ENCODE peak calls at places on chromosomes 5 and 9, in four cellular contexts. D is GM12878, R is H1, X is K562. N is an unnamed sample.

GRCh38 chr5:61734966-61735365 is 402.9 kb downstream of the ZSWIM6 start:
- DNase-seq in D (no peak), R (no peak), X (no peak), N (no peak)

GRCh38 chr5:175609504-175609903 is 48.4 kb upstream of the HRH2 start:
- DNase-seq in D (no peak), R (no peak), X (no peak), N (no peak)

GRCh38 chr9:111561165-111561719 is 36.3 kb downstream of the ZNF483 start:
- DNase-seq in D (no peak), R (no peak), X (no peak), N (no peak)

GRCh38 chr5:125575561-125576504 is 829.4 kb upstream of the ZNF608 start:
- DNase-seq in D (no peak), R (peak), X (no peak), N (no peak)

GRCh38 chr5:155529366-155529765 is 515.8 kb downstream of the KIF4B start:
- DNase-seq in D (no peak), R (no peak), X (no peak), N (no peak)

GRCh38 chr9:13001989-13002580 is 227.3 kb downstream of the LURAP1L start:
- DNase-seq in D (no peak), R (no peak), X (no peak), N (no peak)

GRCh38 chr5:14168793-14169262 is 25.7 kb downstream of the TRIO start:
- DNase-seq in D (no peak), R (no peak), X (no peak), N (no peak)

GRCh38 chr9:109627042-109627441 is 128.9 kb upstream of the PTPN3 start:
- DNase-seq in D (no peak), R (no peak), X (no peak), N (no peak)

GRCh38 chr5:172574845-172575170 is 66.3 kb upstream of the NEURL1B start:
- DNase-seq in D (no peak), R (no peak), X (no peak), N (no peak)

GRCh38 chr9:95095619-95096355 is 221.7 kb downstream of the FANCC start:
- DNase-seq in D (no peak), R (no peak), X (no peak), N (no peak)

GRCh38 chr5:18091758-18092157 is 457.5 kb downstream of the TAF11L14 start:
- DNase-seq in D (no peak), R (no peak), X (no peak), N (no peak)

GRCh38 chr5:157559301-157559700 is 16.3 kb downstream of the ADAM19 start:
- DNase-seq in D (no peak), R (no peak), X (no peak), N (no peak)

GRCh38 chr9:37026936-37027581 is 7.0 kb downstream of the PAX5 start:
- DNase-seq in D (no peak), R (no peak), X (no peak), N (no peak)

GRCh38 chr5:123610665-123611406 is 98.9 kb downstream of the CSNK1G3 start:
- DNase-seq in D (peak), R (no peak), X (peak), N (peak)

GRCh38 chr5:153831976-153832375 is 206.7 kb downstream of the FAM114A2 start:
- DNase-seq in D (peak), R (no peak), X (peak), N (peak)

GRCh38 chr9:114155263-114155966 is at the start of gene COL27A1:
- DNase-seq in D (no peak), R (peak), X (peak), N (peak)

GRCh38 chr9:127144670-127145458 is 22.4 kb upstream of the ANGPTL2 start:
- DNase-seq in D (no peak), R (no peak), X (no peak), N (no peak)

GRCh38 chr5:53201746-53202145 is 92.2 kb upstream of the MOCS2 start:
- DNase-seq in D (no peak), R (no peak), X (peak), N (no peak)

GRCh38 chr5:91955610-91956009 is 572.5 kb upstream of the ARRDC3 start:
- DNase-seq in D (no peak), R (no peak), X (no peak), N (no peak)

GRCh38 chr5:139631520-139632165 is 16.5 kb upstream of the CXXC5 start:
- DNase-seq in D (no peak), R (no peak), X (no peak), N (no peak)

GRCh38 chr9:36163049-36163839 is 5.9 kb upstream of the CCIN start:
- DNase-seq in D (no peak), R (peak), X (no peak), N (no peak)

GRCh38 chr5:68424799-68425537 is 209.4 kb downstream of the PIK3R1 start:
- DNase-seq in D (peak), R (no peak), X (no peak), N (peak)
- TF ChIP-seq EGR1 in D (no peak), R (no peak), X (no peak), N (peak)

GRCh38 chr9:18926513-18926912 is 106.5 kb downstream of the SAXO1 start:
- DNase-seq in D (no peak), R (no peak), X (no peak), N (no peak)
- TF ChIP-seq EGR1 in D (no peak), R (no peak), X (no peak), N (no peak)

GRCh38 chr9:137588891-137589290 is 1.4 kb downstream of the ZMYND19 start:
- DNase-seq in D (no peak), R (no peak), X (no peak), N (no peak)
- TF ChIP-seq EGR1 in D (no peak), R (no peak), X (no peak), N (no peak)

GRCh38 chr5:114223866-114224265 is 138.0 kb upstream of the KCNN2 start:
- DNase-seq in D (no peak), R (no peak), X (no peak), N (peak)
- TF ChIP-seq EGR1 in D (no peak), R (no peak), X (no peak), N (no peak)

DNA sequence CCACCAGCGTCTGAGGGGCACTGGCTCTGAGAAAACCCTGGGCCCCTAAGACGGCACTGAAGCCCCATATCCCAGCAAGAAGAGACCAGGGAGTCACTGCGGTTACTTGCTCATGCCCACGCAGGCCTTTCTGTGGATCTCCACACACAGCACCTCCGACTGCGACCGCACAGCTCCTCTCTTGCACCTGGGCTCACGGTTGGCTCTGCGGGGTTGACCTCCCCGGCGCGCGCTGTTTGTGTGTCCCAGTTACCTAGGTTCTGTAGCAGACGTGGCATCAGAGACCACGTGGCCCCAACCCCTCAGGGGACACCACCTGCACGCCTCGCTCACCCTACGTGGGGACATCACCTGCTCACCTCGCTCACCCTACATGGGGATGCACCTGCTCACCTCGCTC is 12.7 kb downstream of the LPCAT1 start:
- DNase-seq in D (no peak), R (no peak), X (no peak), N (no peak)
- TF ChIP-seq EGR1 in D (no peak), R (no peak), X (no peak), N (no peak)

GRCh38 chr9:91379461-91379860 is 17.7 kb upstream of the AUH start:
- DNase-seq in D (no peak), R (no peak), X (no peak), N (no peak)
- TF ChIP-seq EGR1 in D (no peak), R (no peak), X (no peak), N (no peak)

GRCh38 chr9:107739601-107740082 is 250.1 kb upstream of the KLF4 start:
- DNase-seq in D (no peak), R (no peak), X (no peak), N (no peak)
- TF ChIP-seq EGR1 in D (no peak), R (no peak), X (no peak), N (no peak)

N was measured in HCT116.